ENCODE peak calls at places on chromosome 12, in four cellular contexts. One of them, this sample, is unnamed.
A peak's percentile ranks its signal among the peaks of the same experiment; 100 is the strongest.

GRCh38 chr12:54011665-54012532 is 3.1 kb downstream of the HOXC8 start:
- DNase-seq in astrocyte of the spinal cord: no peak
- DNase-seq in A549: no peak
- DNase-seq in LNCaP clone FGC: no peak
- DNase-seq in this sample: no peak

GRCh38 chr12:46531059-46531785 is 158.6 kb upstream of the SLC38A2 start:
- DNase-seq in astrocyte of the spinal cord: no peak
- DNase-seq in A549: no peak
- DNase-seq in LNCaP clone FGC: no peak
- DNase-seq in this sample: no peak

GRCh38 chr12:57755454-57756372 is 810 bp downstream of the MARCHF9 start:
- DNase-seq in astrocyte of the spinal cord: no peak
- DNase-seq in A549: no peak
- DNase-seq in LNCaP clone FGC: no peak
- DNase-seq in this sample: no peak

GRCh38 chr12:116389990-116390655 is 112.6 kb upstream of the MED13L start:
- DNase-seq in astrocyte of the spinal cord: peak; percentile 98
- DNase-seq in A549: peak; percentile 64
- DNase-seq in LNCaP clone FGC: peak; percentile 15
- DNase-seq in this sample: no peak

GRCh38 chr12:113469224-113469652 is 2.4 kb downstream of the LHX5 start:
- DNase-seq in astrocyte of the spinal cord: no peak
- DNase-seq in A549: no peak
- DNase-seq in LNCaP clone FGC: no peak
- DNase-seq in this sample: no peak

GRCh38 chr12:6323340-6323994 is 13.0 kb downstream of the PLEKHG6 start:
- DNase-seq in astrocyte of the spinal cord: peak; percentile 95
- DNase-seq in A549: peak; percentile 88
- DNase-seq in LNCaP clone FGC: peak; percentile 67
- DNase-seq in this sample: no peak

GRCh38 chr12:1572731-1573130 is 21.6 kb downstream of the FBXL14 start:
- DNase-seq in astrocyte of the spinal cord: no peak
- DNase-seq in A549: no peak
- DNase-seq in LNCaP clone FGC: no peak
- DNase-seq in this sample: no peak

GRCh38 chr12:12721251-12721689 is 4.1 kb downstream of the CDKN1B start:
- DNase-seq in astrocyte of the spinal cord: no peak
- DNase-seq in A549: no peak
- DNase-seq in LNCaP clone FGC: no peak
- DNase-seq in this sample: no peak

GRCh38 chr12:108729612-108730336 is 1.5 kb downstream of the CORO1C start:
- DNase-seq in astrocyte of the spinal cord: peak; percentile 73
- DNase-seq in A549: no peak
- DNase-seq in LNCaP clone FGC: no peak
- DNase-seq in this sample: no peak

GRCh38 chr12:54977857-54978256 is 6.7 kb downstream of the TESPA1 start:
- DNase-seq in astrocyte of the spinal cord: no peak
- DNase-seq in A549: no peak
- DNase-seq in LNCaP clone FGC: no peak
- DNase-seq in this sample: no peak

GRCh38 chr12:75936525-75937450 is 94.8 kb downstream of the PHLDA1 start:
- DNase-seq in astrocyte of the spinal cord: no peak
- DNase-seq in A549: no peak
- DNase-seq in LNCaP clone FGC: no peak
- DNase-seq in this sample: no peak

GRCh38 chr12:132610896-132611602 is 667 bp upstream of the LRCOL1 start:
- DNase-seq in astrocyte of the spinal cord: no peak
- DNase-seq in A549: no peak
- DNase-seq in LNCaP clone FGC: no peak
- DNase-seq in this sample: no peak

GRCh38 chr12:21656931-21657335 is 709 bp downstream of the LDHB start:
- DNase-seq in astrocyte of the spinal cord: peak; percentile 67
- DNase-seq in A549: peak; percentile 18
- DNase-seq in LNCaP clone FGC: no peak
- DNase-seq in this sample: no peak

GRCh38 chr12:18749381-18749957 is 11.6 kb downstream of the CAPZA3 start:
- DNase-seq in astrocyte of the spinal cord: no peak
- DNase-seq in A549: no peak
- DNase-seq in LNCaP clone FGC: no peak
- DNase-seq in this sample: no peak

GRCh38 chr12:118513554-118513953 is 137.2 kb downstream of the SUDS3 start:
- DNase-seq in astrocyte of the spinal cord: no peak
- DNase-seq in A549: no peak
- DNase-seq in LNCaP clone FGC: no peak
- DNase-seq in this sample: no peak

GRCh38 chr12:128940090-128940888 is 87.0 kb downstream of the GLT1D1 start:
- DNase-seq in astrocyte of the spinal cord: no peak
- DNase-seq in A549: no peak
- DNase-seq in LNCaP clone FGC: no peak
- DNase-seq in this sample: no peak

GRCh38 chr12:44584625-44585024 is 291.5 kb downstream of the NELL2 start:
- DNase-seq in astrocyte of the spinal cord: no peak
- DNase-seq in A549: no peak
- DNase-seq in LNCaP clone FGC: no peak
- DNase-seq in this sample: no peak

GRCh38 chr12:32063796-32064195 is 42.9 kb upstream of the BICD1 start:
- DNase-seq in astrocyte of the spinal cord: no peak
- DNase-seq in A549: no peak
- DNase-seq in LNCaP clone FGC: no peak
- DNase-seq in this sample: no peak

GRCh38 chr12:105946541-105946940 is 192.2 kb downstream of the NUAK1 start:
- DNase-seq in astrocyte of the spinal cord: peak; percentile 80
- DNase-seq in A549: no peak
- DNase-seq in LNCaP clone FGC: no peak
- DNase-seq in this sample: no peak

GRCh38 chr12:67069451-67070306 is 199.5 kb upstream of the CAND1 start:
- DNase-seq in astrocyte of the spinal cord: peak; percentile 18
- DNase-seq in A549: peak; percentile 24
- DNase-seq in LNCaP clone FGC: no peak
- DNase-seq in this sample: peak; percentile 41

GRCh38 chr12:90794212-90794611 is 160.8 kb downstream of the CCER1 start:
- DNase-seq in astrocyte of the spinal cord: no peak
- DNase-seq in A549: no peak
- DNase-seq in LNCaP clone FGC: no peak
- DNase-seq in this sample: no peak

GRCh38 chr12:3170423-3171194 is 93.4 kb downstream of the TSPAN9 start:
- DNase-seq in astrocyte of the spinal cord: peak; percentile 93
- DNase-seq in A549: peak; percentile 84
- DNase-seq in LNCaP clone FGC: no peak
- DNase-seq in this sample: no peak

GRCh38 chr12:1473418-1473817 is 121.0 kb downstream of the FBXL14 start:
- DNase-seq in astrocyte of the spinal cord: no peak
- DNase-seq in A549: no peak
- DNase-seq in LNCaP clone FGC: no peak
- DNase-seq in this sample: no peak

GRCh38 chr12:69330475-69331473 is 17.4 kb upstream of the LYZ start:
- DNase-seq in astrocyte of the spinal cord: peak; percentile 4
- DNase-seq in A549: no peak
- DNase-seq in LNCaP clone FGC: no peak
- DNase-seq in this sample: no peak

GRCh38 chr12:93581370-93581769 is 8.9 kb downstream of the SOCS2 start:
- DNase-seq in astrocyte of the spinal cord: no peak
- DNase-seq in A549: no peak
- DNase-seq in LNCaP clone FGC: no peak
- DNase-seq in this sample: no peak

GRCh38 chr12:32501835-32502333 is 102.5 kb downstream of the FGD4 start:
- DNase-seq in astrocyte of the spinal cord: peak; percentile 79
- DNase-seq in A549: no peak
- DNase-seq in LNCaP clone FGC: no peak
- DNase-seq in this sample: peak; percentile 77

GRCh38 chr12:60162988-60163720 is 567.3 kb downstream of the SLC16A7 start:
- DNase-seq in astrocyte of the spinal cord: no peak
- DNase-seq in A549: no peak
- DNase-seq in LNCaP clone FGC: no peak
- DNase-seq in this sample: no peak

GRCh38 chr12:46677749-46678148 is 148.0 kb downstream of the SLC38A4 start:
- DNase-seq in astrocyte of the spinal cord: peak; percentile 55
- DNase-seq in A549: peak; percentile 33
- DNase-seq in LNCaP clone FGC: no peak
- DNase-seq in this sample: no peak

GRCh38 chr12:47776471-47777143 is 3.6 kb downstream of the SLC48A1 start:
- DNase-seq in astrocyte of the spinal cord: no peak
- DNase-seq in A549: no peak
- DNase-seq in LNCaP clone FGC: no peak
- DNase-seq in this sample: no peak

GRCh38 chr12:65232490-65233077 is 45.9 kb upstream of the MSRB3 start:
- DNase-seq in astrocyte of the spinal cord: peak; percentile 61
- DNase-seq in A549: peak; percentile 13
- DNase-seq in LNCaP clone FGC: no peak
- DNase-seq in this sample: no peak
- TF ChIP-seq CTCF in astrocyte of the spinal cord: peak; percentile 40
- TF ChIP-seq CTCF in A549: peak; percentile 47
- TF ChIP-seq CTCF in LNCaP clone FGC: peak; percentile 42
- TF ChIP-seq CTCF in this sample: peak; percentile 59

GRCh38 chr12:9134981-9135628 is 19.4 kb upstream of the A2M start:
- DNase-seq in astrocyte of the spinal cord: no peak
- DNase-seq in A549: peak; percentile 4
- DNase-seq in LNCaP clone FGC: no peak
- DNase-seq in this sample: no peak
- TF ChIP-seq CTCF in astrocyte of the spinal cord: no peak
- TF ChIP-seq CTCF in A549: peak; percentile 25
- TF ChIP-seq CTCF in LNCaP clone FGC: peak; percentile 44
- TF ChIP-seq CTCF in this sample: peak; percentile 18

GRCh38 chr12:101819467-101819866 is 11.3 kb downstream of the GNPTAB start:
- DNase-seq in astrocyte of the spinal cord: no peak
- DNase-seq in A549: no peak
- DNase-seq in LNCaP clone FGC: no peak
- DNase-seq in this sample: no peak

GRCh38 chr12:101824831-101825230 is 5.9 kb downstream of the GNPTAB start:
- DNase-seq in astrocyte of the spinal cord: no peak
- DNase-seq in A549: no peak
- DNase-seq in LNCaP clone FGC: no peak
- DNase-seq in this sample: no peak

GRCh38 chr12:101826766-101827368 is 3.9 kb downstream of the GNPTAB start:
- DNase-seq in astrocyte of the spinal cord: no peak
- DNase-seq in A549: no peak
- DNase-seq in LNCaP clone FGC: no peak
- DNase-seq in this sample: no peak

GRCh38 chr12:101823039-101823438 is 7.7 kb downstream of the GNPTAB start:
- DNase-seq in astrocyte of the spinal cord: no peak
- DNase-seq in A549: no peak
- DNase-seq in LNCaP clone FGC: no peak
- DNase-seq in this sample: no peak

DNA sequence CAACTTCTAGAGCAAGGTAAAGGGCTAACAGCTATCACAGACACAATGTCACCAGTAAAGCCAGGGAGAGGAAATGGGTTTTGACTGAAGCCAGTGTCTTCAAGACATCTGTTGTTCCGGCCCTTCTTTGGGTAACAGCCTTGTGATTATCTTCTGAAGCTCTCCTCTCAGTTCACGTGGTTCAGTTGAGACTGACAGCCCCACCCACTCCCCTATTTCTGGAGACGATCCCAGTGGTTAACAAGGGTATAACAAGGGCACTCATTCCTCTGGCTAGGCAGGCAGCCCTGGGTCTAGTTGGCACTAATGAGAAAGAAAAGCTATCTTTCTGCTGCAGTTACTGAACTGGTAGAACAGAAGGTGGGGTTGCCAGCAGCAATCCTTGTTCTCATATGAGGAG is 6.9 kb downstream of the GNPTAB start:
- DNase-seq in astrocyte of the spinal cord: no peak
- DNase-seq in A549: peak; percentile 82
- DNase-seq in LNCaP clone FGC: peak; percentile 69
- DNase-seq in this sample: no peak
- TF ChIP-seq CTCF in astrocyte of the spinal cord: no peak
- TF ChIP-seq CTCF in A549: no peak
- TF ChIP-seq CTCF in LNCaP clone FGC: no peak
- TF ChIP-seq CTCF in this sample: peak; percentile 25

DNA sequence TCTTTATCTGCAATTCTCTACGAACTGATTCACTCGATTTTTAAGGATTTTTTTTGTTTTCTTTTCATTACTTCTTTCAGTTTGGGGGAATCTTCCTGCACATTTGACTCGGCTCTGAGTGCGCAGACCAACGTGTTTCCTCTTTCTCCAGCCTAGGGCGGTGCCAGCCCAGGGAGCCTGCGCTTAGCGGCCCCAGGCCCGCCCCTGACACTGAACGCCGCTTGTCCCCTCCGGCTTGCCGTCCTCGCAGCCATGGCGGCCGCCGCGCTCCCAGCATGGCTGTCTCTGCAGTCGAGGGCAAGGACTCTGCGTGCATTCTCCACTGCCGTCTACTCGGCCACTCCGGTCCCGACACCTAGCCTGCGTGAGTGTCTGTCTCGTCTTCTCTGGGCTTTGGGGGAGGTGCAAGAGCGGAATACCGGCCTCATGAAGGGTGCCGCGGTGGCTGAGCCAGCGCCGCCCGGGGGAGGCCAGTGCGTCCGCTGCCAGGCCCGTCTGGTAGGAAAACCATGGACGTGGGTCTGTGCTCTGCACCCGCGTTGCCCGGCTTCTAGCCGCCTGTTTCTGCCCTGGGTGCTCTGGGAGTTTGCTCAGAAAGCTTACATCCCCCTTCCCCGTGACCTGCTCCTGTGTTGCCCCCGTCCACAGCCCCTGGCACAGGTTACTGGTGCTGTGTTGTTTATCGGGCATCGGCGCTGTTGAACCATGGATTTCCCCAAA is at the start of gene MRPS35:
- DNase-seq in astrocyte of the spinal cord: peak; percentile 94
- DNase-seq in A549: peak; percentile 65
- DNase-seq in LNCaP clone FGC: peak; percentile 79
- DNase-seq in this sample: peak; percentile 90
- TF ChIP-seq CTCF in astrocyte of the spinal cord: no peak
- TF ChIP-seq CTCF in A549: no peak
- TF ChIP-seq CTCF in LNCaP clone FGC: peak; percentile 13
- TF ChIP-seq CTCF in this sample: no peak

GRCh38 chr12:188910-189621 is 24.9 kb downstream of the SLC6A12 start:
- DNase-seq in astrocyte of the spinal cord: peak; percentile 39
- DNase-seq in A549: peak; percentile 85
- DNase-seq in LNCaP clone FGC: no peak
- DNase-seq in this sample: peak; percentile 80
- TF ChIP-seq CTCF in astrocyte of the spinal cord: peak; percentile 70
- TF ChIP-seq CTCF in A549: peak; percentile 74
- TF ChIP-seq CTCF in LNCaP clone FGC: peak; percentile 81
- TF ChIP-seq CTCF in this sample: peak; percentile 98

DNA sequence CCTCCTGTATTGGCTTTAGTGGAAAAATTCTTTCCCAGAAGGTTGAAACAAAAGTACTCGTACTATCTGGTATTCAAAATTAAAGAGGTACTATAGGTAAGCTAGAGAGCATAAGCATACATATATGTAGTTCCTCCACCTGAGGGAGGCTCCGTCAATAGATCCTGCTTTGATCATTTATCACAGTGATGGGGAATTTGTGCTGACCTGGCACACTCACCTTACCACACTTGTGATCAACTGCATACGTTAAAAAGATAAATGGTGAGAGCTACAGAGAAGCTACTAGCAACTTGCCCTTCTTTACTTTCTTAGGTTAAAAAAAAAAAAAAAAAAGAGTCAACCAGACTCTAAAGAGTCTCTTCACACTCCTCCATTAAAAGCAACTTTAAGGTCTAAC is 2.5 kb downstream of the CAPRIN2 start:
- DNase-seq in astrocyte of the spinal cord: no peak
- DNase-seq in A549: no peak
- DNase-seq in LNCaP clone FGC: no peak
- DNase-seq in this sample: no peak
- TF ChIP-seq CTCF in astrocyte of the spinal cord: no peak
- TF ChIP-seq CTCF in A549: no peak
- TF ChIP-seq CTCF in LNCaP clone FGC: no peak
- TF ChIP-seq CTCF in this sample: no peak

GRCh38 chr12:50167026-50167742 is at the start of gene CERS5:
- DNase-seq in astrocyte of the spinal cord: peak; percentile 99
- DNase-seq in A549: peak; percentile 94
- DNase-seq in LNCaP clone FGC: peak; percentile 95
- DNase-seq in this sample: peak; percentile 97
- TF ChIP-seq CTCF in astrocyte of the spinal cord: no peak
- TF ChIP-seq CTCF in A549: no peak
- TF ChIP-seq CTCF in LNCaP clone FGC: no peak
- TF ChIP-seq CTCF in this sample: peak; percentile 35

GRCh38 chr12:4908694-4909396 is 860 bp upstream of the KCNA1 start:
- DNase-seq in astrocyte of the spinal cord: no peak
- DNase-seq in A549: no peak
- DNase-seq in LNCaP clone FGC: no peak
- DNase-seq in this sample: peak; percentile 57
- TF ChIP-seq CTCF in astrocyte of the spinal cord: peak; percentile 9
- TF ChIP-seq CTCF in A549: no peak
- TF ChIP-seq CTCF in LNCaP clone FGC: no peak
- TF ChIP-seq CTCF in this sample: peak; percentile 61

This sample was measured in progenitor cell of endocrine pancreas.